ENCODE peak calls at places on chromosome 20, in eight cellular contexts. U is GM23248, D is HCT116, L is OCI-LY7, Q is PC-3, C is neural progenitor cell, R is GM23338, H is SK-N-SH. P is an unnamed sample.

GRCh38 chr20:19098092-19098491 is 114.3 kb upstream of the SLC24A3 start:
- DNase-seq in U (no peak), D (no peak), L (no peak), Q (no peak), C (no peak), R (no peak), H (no peak), P (no peak)

GRCh38 chr20:6074145-6074561 is 20.3 kb upstream of the LRRN4 start:
- DNase-seq in U (no peak), D (no peak), L (peak; percentile 57), Q (peak; percentile 26), C (peak; percentile 18), R (peak; percentile 41), H (peak; percentile 54), P (peak; percentile 30)

GRCh38 chr20:50858525-50858924 is 63.7 kb downstream of the BCAS4 start:
- DNase-seq in U (no peak), D (no peak), L (no peak), Q (no peak), C (no peak), R (no peak), H (no peak), P (no peak)

GRCh38 chr20:54084727-54085368 is 14.5 kb upstream of the BCAS1 start:
- DNase-seq in U (peak; percentile 80), D (no peak), L (no peak), Q (peak; percentile 92), C (no peak), R (no peak), H (no peak), P (no peak)

GRCh38 chr20:16661738-16662137 is 68.1 kb upstream of the SNRPB2 start:
- DNase-seq in U (peak; percentile 3), D (no peak), L (no peak), Q (no peak), C (no peak), R (no peak), H (no peak), P (no peak)

GRCh38 chr20:31713312-31714049 is 9.2 kb downstream of the BCL2L1 start:
- DNase-seq in U (peak; percentile 95), D (peak; percentile 69), L (no peak), Q (peak; percentile 97), C (no peak), R (peak; percentile 71), H (no peak), P (peak; percentile 35)

GRCh38 chr20:7346562-7346961 is 579.1 kb downstream of the BMP2 start:
- DNase-seq in U (peak; percentile 1), D (no peak), L (no peak), Q (peak; percentile 93), C (no peak), R (no peak), H (no peak), P (no peak)

GRCh38 chr20:2932497-2932896 is 59.2 kb downstream of the PTPRA start:
- DNase-seq in U (no peak), D (no peak), L (no peak), Q (no peak), C (no peak), R (no peak), H (no peak), P (no peak)

GRCh38 chr20:33015114-33015491 is 7.6 kb downstream of the BPIFB2 start:
- DNase-seq in U (peak; percentile 7), D (no peak), L (no peak), Q (no peak), C (no peak), R (no peak), H (no peak), P (no peak)

GRCh38 chr20:19993937-19994667 is 23.1 kb upstream of the NAA20 start:
- DNase-seq in U (peak; percentile 63), D (peak; percentile 40), L (no peak), Q (peak; percentile 94), C (no peak), R (no peak), H (no peak), P (no peak)

GRCh38 chr20:58714340-58714922 is 21.8 kb downstream of the NPEPL1 start:
- DNase-seq in U (no peak), D (no peak), L (no peak), Q (no peak), C (no peak), R (no peak), H (peak; percentile 32), P (no peak)

GRCh38 chr20:21202284-21202683 is 76.4 kb downstream of the KIZ start:
- DNase-seq in U (peak; percentile 39), D (peak; percentile 50), L (no peak), Q (peak; percentile 69), C (no peak), R (no peak), H (no peak), P (no peak)

GRCh38 chr20:34516874-34517542 is 786 bp downstream of the DYNLRB1 start:
- DNase-seq in U (peak; percentile 64), D (no peak), L (peak; percentile 48), Q (peak; percentile 4), C (peak; percentile 38), R (peak; percentile 52), H (peak; percentile 60), P (peak; percentile 53)

GRCh38 chr20:15708984-15709598 is 864.2 kb downstream of the KIF16B start:
- DNase-seq in U (peak; percentile 24), D (no peak), L (peak; percentile 41), Q (peak; percentile 67), C (peak; percentile 74), R (peak; percentile 85), H (peak; percentile 39), P (peak; percentile 47)

GRCh38 chr20:10596726-10597125 is 77.1 kb downstream of the JAG1 start:
- DNase-seq in U (peak; percentile 86), D (no peak), L (no peak), Q (peak; percentile 87), C (no peak), R (no peak), H (no peak), P (no peak)

GRCh38 chr20:23445596-23446217 is 6.2 kb downstream of the CSTL1 start:
- DNase-seq in U (peak; percentile 90), D (peak; percentile 16), L (no peak), Q (peak; percentile 93), C (no peak), R (no peak), H (no peak), P (no peak)

GRCh38 chr20:20520776-20521175 is 152.9 kb downstream of the INSM1 start:
- DNase-seq in U (peak; percentile 83), D (no peak), L (no peak), Q (peak; percentile 87), C (no peak), R (no peak), H (no peak), P (no peak)

DNA sequence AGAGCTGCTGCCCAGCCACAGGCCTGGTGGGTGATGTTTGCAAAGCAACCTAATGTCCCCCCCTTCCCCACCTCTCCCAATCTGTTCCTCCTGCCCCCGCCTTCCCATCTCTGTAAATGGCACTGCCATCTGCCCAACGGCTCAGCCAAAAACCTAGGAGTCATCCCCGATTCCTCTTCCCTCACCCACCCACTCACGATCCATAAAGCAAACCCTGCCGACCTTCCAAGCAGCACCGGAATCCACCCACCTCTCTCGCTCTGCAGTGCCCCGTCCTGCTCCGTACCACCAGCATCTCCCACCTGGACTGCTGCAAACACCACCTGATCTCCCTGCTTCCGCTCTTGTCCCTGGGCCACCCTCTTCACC is 37.6 kb downstream of the SULF2 start:
- DNase-seq in U (no peak), D (no peak), L (no peak), Q (no peak), C (no peak), R (no peak), H (no peak), P (no peak)
- TF ChIP-seq EZH2phosphoT487 in U (no peak), D (no peak), L (no peak), Q (no peak), C (no peak), R (no peak), H (no peak), P (no peak)

GRCh38 chr20:1893721-1894470 is 1.3 kb upstream of the SIRPA start:
- DNase-seq in U (peak; percentile 47), D (peak; percentile 4), L (no peak), Q (no peak), C (no peak), R (peak; percentile 81), H (no peak), P (no peak)
- TF ChIP-seq EZH2phosphoT487 in U (no peak), D (no peak), L (no peak), Q (no peak), C (no peak), R (no peak), H (no peak), P (no peak)

GRCh38 chr20:57468523-57469417 is 56.2 kb downstream of the CTCFL start:
- DNase-seq in U (no peak), D (no peak), L (peak; percentile 85), Q (no peak), C (no peak), R (no peak), H (no peak), P (no peak)

GRCh38 chr20:57465943-57466342 is 59.0 kb downstream of the CTCFL start:
- DNase-seq in U (no peak), D (no peak), L (peak; percentile 37), Q (no peak), C (no peak), R (no peak), H (no peak), P (no peak)

GRCh38 chr20:57469418-57470211 is 55.3 kb downstream of the CTCFL start:
- DNase-seq in U (no peak), D (no peak), L (peak; percentile 68), Q (no peak), C (peak; percentile 22), R (peak; percentile 37), H (peak; percentile 65), P (no peak)

GRCh38 chr20:57465486-57465885 is 59.5 kb downstream of the CTCFL start:
- DNase-seq in U (no peak), D (no peak), L (no peak), Q (no peak), C (no peak), R (no peak), H (no peak), P (no peak)

GRCh38 chr20:57467742-57468141 is 57.2 kb downstream of the CTCFL start:
- DNase-seq in U (no peak), D (no peak), L (no peak), Q (no peak), C (peak; percentile 13), R (peak; percentile 33), H (no peak), P (no peak)
- TF ChIP-seq EZH2phosphoT487 in U (no peak), D (no peak), L (no peak), Q (no peak), C (no peak), R (no peak), H (no peak), P (no peak)

DNA sequence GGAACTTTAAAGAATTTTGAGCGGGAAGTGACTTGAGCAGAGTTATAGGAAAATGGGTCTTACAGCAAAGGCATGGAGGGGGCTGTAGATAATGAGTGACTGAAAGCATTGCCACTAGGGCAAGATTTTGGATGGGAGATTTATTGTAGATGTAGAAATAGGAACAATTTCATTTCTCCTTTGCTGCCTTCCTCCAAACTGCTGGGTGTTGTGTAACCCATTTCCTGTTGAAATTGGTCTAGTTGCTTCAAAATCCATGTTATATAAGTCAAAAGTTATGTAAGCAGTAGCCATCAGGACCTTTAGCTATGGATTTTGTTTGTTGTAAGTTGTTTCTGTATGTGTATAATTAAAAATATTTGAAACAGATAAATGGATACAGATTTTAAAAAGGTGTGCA is 11.1 kb downstream of the YWHAB start:
- DNase-seq in U (peak; percentile 39), D (no peak), L (peak; percentile 17), Q (no peak), C (no peak), R (no peak), H (no peak), P (no peak)
- TF ChIP-seq EZH2phosphoT487 in U (no peak), D (no peak), L (no peak), Q (no peak), C (no peak), R (no peak), H (no peak), P (no peak)

P was measured in MM.1S.